ENCODE peak calls at places on chromosomes 2 and 18, in eight cellular contexts. J, P, T, G, K, R, C and H are unnamed samples.

GRCh38 chr2:96665083-96665569 is 22.6 kb downstream of the FER1L5 start:
- DNase-seq in J (peak), K (no peak), R (peak), T (peak), G (no peak), P (peak), C (no peak), H (peak)

GRCh38 chr18:45802814-45803492 is 22.5 kb upstream of the SIGLEC15 start:
- DNase-seq in J (peak), G (no peak), C (no peak), K (no peak), R (peak), T (peak), P (peak), H (peak)

GRCh38 chr2:579351-579886 is 97.8 kb downstream of the TMEM18 start:
- DNase-seq in J (no peak), C (no peak), T (no peak), G (peak), P (no peak), R (no peak), K (no peak), H (no peak)

GRCh38 chr18:24322594-24323136 is 75.0 kb downstream of the OSBPL1A start:
- DNase-seq in P (no peak), C (no peak), G (no peak), R (no peak), K (no peak), J (no peak), T (peak), H (no peak)

GRCh38 chr2:71781695-71782228 is 328.4 kb downstream of the DYSF start:
- DNase-seq in T (no peak), R (no peak), J (no peak), C (no peak), K (no peak), G (no peak), P (no peak), H (no peak)

GRCh38 chr2:119606674-119607073 is 62.4 kb downstream of the CFAP221 start:
- DNase-seq in C (no peak), J (no peak), R (no peak), P (no peak), G (no peak), T (no peak), K (no peak), H (no peak)

GRCh38 chr2:229408356-229408755 is 137.3 kb upstream of the PID1 start:
- DNase-seq in T (peak), P (peak), C (no peak), G (no peak), R (peak), K (no peak), J (peak), H (peak)

GRCh38 chr2:46818141-46818552 is 97.5 kb downstream of the MCFD2 start:
- DNase-seq in K (no peak), R (no peak), G (peak), T (peak), J (no peak), P (no peak), C (no peak), H (no peak)

GRCh38 chr2:196639180-196640030 is at the start of gene CCDC150:
- DNase-seq in P (peak), T (peak), J (peak), R (peak), K (peak), G (peak), C (peak), H (peak)

GRCh38 chr18:24108621-24109020 is 30.2 kb upstream of the CABYR start:
- DNase-seq in G (no peak), T (no peak), P (no peak), K (no peak), R (no peak), C (no peak), J (no peak), H (no peak)

GRCh38 chr18:22606563-22607283 is 189.0 kb upstream of the CTAGE1 start:
- DNase-seq in T (no peak), K (no peak), J (no peak), G (no peak), C (no peak), R (no peak), P (no peak), H (no peak)

GRCh38 chr2:179842498-179843153 is 18.8 kb downstream of the ZNF385B start:
- DNase-seq in G (no peak), R (peak), P (no peak), T (peak), K (peak), J (peak), C (no peak), H (no peak)

GRCh38 chr2:11128258-11128951 is 26.9 kb upstream of the SLC66A3 start:
- DNase-seq in C (no peak), K (no peak), P (no peak), J (peak), G (no peak), T (peak), R (no peak), H (peak)

GRCh38 chr2:232884001-232884421 is 13.9 kb downstream of the SNORC start:
- DNase-seq in J (no peak), R (no peak), T (no peak), G (no peak), P (no peak), C (no peak), K (no peak), H (no peak)

GRCh38 chr2:88074150-88074549 is 6.5 kb downstream of the SMYD1 start:
- DNase-seq in K (no peak), R (no peak), G (no peak), T (no peak), P (no peak), J (no peak), C (no peak), H (no peak)

GRCh38 chr2:85231242-85231805 is 96.5 kb downstream of the TGOLN2 start:
- DNase-seq in G (no peak), T (no peak), R (no peak), P (no peak), K (no peak), C (no peak), J (no peak), H (no peak)

GRCh38 chr2:55807900-55808299 is 114.3 kb upstream of the PNPT1 start:
- DNase-seq in C (no peak), P (no peak), T (no peak), R (no peak), K (no peak), J (no peak), G (no peak), H (no peak)

GRCh38 chr2:126748188-126748760 is 92.3 kb downstream of the GYPC start:
- DNase-seq in P (no peak), K (no peak), R (no peak), T (no peak), J (no peak), C (no peak), G (no peak), H (no peak)

GRCh38 chr2:75495862-75496261 is 64.9 kb downstream of the EVA1A start:
- DNase-seq in P (no peak), T (no peak), K (no peak), R (no peak), C (no peak), J (no peak), G (no peak), H (no peak)

GRCh38 chr18:60100805-60101204 is 201.0 kb downstream of the PMAIP1 start:
- DNase-seq in T (peak), J (no peak), P (no peak), G (no peak), K (no peak), R (peak), C (no peak), H (no peak)